ENCODE peak calls at places on chromosomes 3 and 15, in seven cellular contexts. S, M, H, Z, I, B and K are unnamed samples.

GRCh38 chr15:22918056-22918455 is 62.1 kb downstream of the CYFIP1 start:
- DNase-seq in S (no peak), M (no peak), H (no peak), Z (peak), I (peak), B (no peak), K (no peak)

GRCh38 chr15:91849180-91849579 is 4.3 kb upstream of the SLCO3A1 start:
- DNase-seq in S (no peak), M (no peak), H (no peak), Z (no peak), I (no peak), B (no peak), K (no peak)

GRCh38 chr3:71456155-71456554 is 127.4 kb downstream of the FOXP1 start:
- DNase-seq in S (no peak), M (no peak), H (no peak), Z (no peak), I (peak), B (peak), K (no peak)

GRCh38 chr15:65869954-65870871 is 922 bp downstream of the RAB11A start:
- DNase-seq in S (peak), M (peak), H (peak), Z (peak), I (peak), B (peak), K (peak)

GRCh38 chr3:52432225-52432624 is 12.7 kb downstream of the SEMA3G start:
- DNase-seq in S (no peak), M (no peak), H (no peak), Z (no peak), I (no peak), B (no peak), K (no peak)

GRCh38 chr15:62253294-62253693 is 88.2 kb upstream of the C2CD4B start:
- DNase-seq in S (no peak), M (no peak), H (peak), Z (peak), I (peak), B (no peak), K (no peak)

GRCh38 chr3:20068512-20069177 is 28.4 kb downstream of the KAT2B start:
- DNase-seq in S (no peak), M (no peak), H (no peak), Z (peak), I (no peak), B (no peak), K (no peak)

GRCh38 chr15:39404767-39405173 is 176.1 kb upstream of the THBS1 start:
- DNase-seq in S (no peak), M (no peak), H (no peak), Z (peak), I (peak), B (no peak), K (no peak)

GRCh38 chr3:101017048-101017447 is 23.8 kb upstream of the ABI3BP start:
- DNase-seq in S (no peak), M (no peak), H (no peak), Z (peak), I (no peak), B (no peak), K (no peak)

GRCh38 chr15:58443291-58443690 is 11.5 kb downstream of the LIPC start:
- DNase-seq in S (no peak), M (no peak), H (no peak), Z (no peak), I (no peak), B (no peak), K (no peak)

GRCh38 chr3:159266779-159267178 is 464.9 kb downstream of the MFSD1 start:
- DNase-seq in S (no peak), M (no peak), H (peak), Z (peak), I (peak), B (peak), K (peak)

DNA sequence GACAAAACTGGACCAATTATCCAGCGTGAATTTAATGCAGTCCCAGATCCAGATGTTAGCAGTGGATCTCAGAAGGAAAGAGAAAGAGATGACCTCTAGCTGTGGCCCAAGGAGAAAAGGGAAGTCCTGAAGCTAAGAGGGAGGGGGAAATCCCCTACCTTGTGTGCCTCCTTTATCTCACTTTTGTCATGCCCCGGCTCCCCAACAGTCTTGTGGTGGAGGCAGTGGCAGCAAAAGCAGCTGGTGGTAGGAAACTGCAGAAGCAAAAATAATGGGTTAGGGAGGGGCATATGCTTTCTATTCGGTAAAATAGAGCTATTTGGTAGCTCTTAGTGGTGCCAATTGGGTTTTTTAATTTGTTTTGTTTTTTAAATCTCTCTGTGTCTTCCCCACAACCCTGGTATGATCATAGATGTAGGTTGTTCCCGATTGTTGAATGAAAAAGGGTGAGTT is 56.5 kb downstream of the MCTP2 start:
- DNase-seq in S (no peak), M (no peak), H (no peak), Z (no peak), I (peak), B (peak), K (no peak)
- TF ChIP-seq CTCF in S (no peak), M (no peak), H (no peak), Z (no peak), I (peak), B (no peak), K (no peak)

GRCh38 chr15:99425666-99426301 is 140.0 kb upstream of the MEF2A start:
- DNase-seq in S (peak), M (no peak), H (no peak), Z (peak), I (no peak), B (no peak), K (peak)
- TF ChIP-seq CTCF in S (peak), M (no peak), H (no peak), Z (peak), I (no peak), B (no peak), K (no peak)

DNA sequence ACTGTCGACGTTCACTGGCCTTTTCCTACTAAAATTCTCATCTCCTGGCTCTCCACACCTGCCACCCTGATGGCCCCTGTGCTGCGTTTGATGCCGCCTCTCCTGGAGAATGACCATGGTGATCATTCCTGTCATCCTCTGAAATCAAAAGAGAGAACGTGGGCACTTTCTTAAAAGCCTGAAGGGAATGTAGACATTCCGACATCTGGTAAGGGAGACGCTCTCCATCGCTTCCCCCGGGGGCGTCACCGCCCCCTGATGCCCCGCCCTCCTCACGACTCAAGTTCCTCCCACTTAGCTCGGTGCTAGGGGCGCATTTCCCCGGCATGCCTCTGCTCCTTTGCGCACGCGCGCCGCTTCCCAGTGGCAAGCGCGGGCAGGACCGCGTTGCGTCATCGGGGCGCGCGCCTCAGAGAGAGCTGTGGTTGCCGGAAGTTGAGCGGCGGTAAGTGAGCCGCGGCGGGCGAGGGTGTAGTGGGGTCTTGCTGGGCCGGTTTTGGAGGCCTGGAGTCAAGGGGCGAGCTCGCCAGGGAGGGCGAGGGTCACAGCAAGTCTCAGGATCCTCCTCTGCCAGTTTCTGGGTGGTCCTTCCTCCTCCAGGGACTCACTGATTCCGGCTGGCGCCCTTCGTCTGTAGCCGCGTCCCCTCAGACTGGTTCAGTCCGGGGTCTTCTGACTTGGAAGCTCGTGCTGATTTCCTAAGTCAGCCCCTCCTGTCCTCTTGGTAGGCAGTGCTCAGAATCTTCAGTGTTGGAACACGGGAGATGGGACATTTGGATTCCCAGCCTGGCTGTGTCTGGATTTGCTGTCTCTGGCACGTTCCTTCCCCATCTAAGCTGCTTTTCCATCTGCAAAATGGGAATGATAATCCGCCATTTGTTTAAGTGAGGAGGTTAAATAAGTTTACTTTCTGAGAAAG is at the start of gene ATG7:
- DNase-seq in S (peak), M (peak), H (peak), Z (peak), I (peak), B (peak), K (peak)
- TF ChIP-seq CTCF in S (no peak), M (no peak), H (no peak), Z (no peak), I (no peak), B (no peak), K (no peak)

GRCh38 chr3:7618606-7619005 is 757.7 kb downstream of the GRM7 start:
- DNase-seq in S (no peak), M (no peak), H (no peak), Z (no peak), I (no peak), B (no peak), K (no peak)
- TF ChIP-seq CTCF in S (no peak), M (no peak), H (no peak), Z (no peak), I (no peak), B (no peak), K (no peak)

GRCh38 chr3:89851974-89852621 is 744.7 kb downstream of the EPHA3 start:
- DNase-seq in S (peak), M (peak), H (peak), Z (peak), I (peak), B (peak), K (peak)
- TF ChIP-seq CTCF in S (peak), M (no peak), H (peak), Z (peak), I (peak), B (no peak), K (peak)

GRCh38 chr3:148992027-148992634 is 791 bp downstream of the GYG1 start:
- DNase-seq in S (peak), M (peak), H (peak), Z (peak), I (peak), B (peak), K (peak)

GRCh38 chr3:148990211-148990610 is 1.1 kb upstream of the GYG1 start:
- DNase-seq in S (no peak), M (no peak), H (no peak), Z (no peak), I (peak), B (peak), K (no peak)

GRCh38 chr3:148992635-148993230 is 1.4 kb downstream of the GYG1 start:
- DNase-seq in S (no peak), M (no peak), H (no peak), Z (no peak), I (peak), B (no peak), K (no peak)

GRCh38 chr3:148991219-148992026 is at the start of gene GYG1:
- DNase-seq in S (peak), M (peak), H (peak), Z (peak), I (peak), B (peak), K (peak)
- TF ChIP-seq CTCF in S (peak), M (no peak), H (no peak), Z (peak), I (peak), B (no peak), K (no peak)